ENCODE peak calls at places on chromosomes 6 and 20, in seven cellular contexts. One of them, this sample, is unnamed.
A peak's percentile ranks its signal among the peaks of the same experiment; 100 is the strongest.

GRCh38 chr6:134223761-134224445 is 94.0 kb downstream of the SGK1 start:
- DNase-seq in GM12878: no peak
- DNase-seq in SK-N-SH: no peak
- DNase-seq in HCT116: no peak
- DNase-seq in K562: no peak
- DNase-seq in H1: no peak
- DNase-seq in HepG2: no peak
- DNase-seq in this sample: no peak

GRCh38 chr6:22102671-22103070 is 194.2 kb downstream of the PRL start:
- DNase-seq in GM12878: peak; percentile 68
- DNase-seq in SK-N-SH: no peak
- DNase-seq in HCT116: no peak
- DNase-seq in K562: no peak
- DNase-seq in H1: no peak
- DNase-seq in HepG2: no peak
- DNase-seq in this sample: no peak

GRCh38 chr6:97459535-97459934 is 176.5 kb upstream of the MMS22L start:
- DNase-seq in GM12878: no peak
- DNase-seq in SK-N-SH: no peak
- DNase-seq in HCT116: no peak
- DNase-seq in K562: no peak
- DNase-seq in H1: no peak
- DNase-seq in HepG2: no peak
- DNase-seq in this sample: no peak

GRCh38 chr6:156379946-156380707 is 397.1 kb upstream of the ARID1B start:
- DNase-seq in GM12878: no peak
- DNase-seq in SK-N-SH: peak; percentile 52
- DNase-seq in HCT116: peak; percentile 10
- DNase-seq in K562: no peak
- DNase-seq in H1: no peak
- DNase-seq in HepG2: no peak
- DNase-seq in this sample: no peak

GRCh38 chr6:116941727-116942126 is 64.7 kb downstream of the RFX6 start:
- DNase-seq in GM12878: no peak
- DNase-seq in SK-N-SH: no peak
- DNase-seq in HCT116: no peak
- DNase-seq in K562: no peak
- DNase-seq in H1: no peak
- DNase-seq in HepG2: no peak
- DNase-seq in this sample: no peak

GRCh38 chr20:2244993-2245392 is 50.8 kb upstream of the TGM3 start:
- DNase-seq in GM12878: no peak
- DNase-seq in SK-N-SH: peak; percentile 19
- DNase-seq in HCT116: no peak
- DNase-seq in K562: no peak
- DNase-seq in H1: no peak
- DNase-seq in HepG2: no peak
- DNase-seq in this sample: no peak

GRCh38 chr6:108667984-108668383 is 107.3 kb downstream of the FOXO3 start:
- DNase-seq in GM12878: no peak
- DNase-seq in SK-N-SH: no peak
- DNase-seq in HCT116: no peak
- DNase-seq in K562: no peak
- DNase-seq in H1: no peak
- DNase-seq in HepG2: no peak
- DNase-seq in this sample: no peak

GRCh38 chr6:142944126-142945066 is 580 bp downstream of the HIVEP2 start:
- DNase-seq in GM12878: no peak
- DNase-seq in SK-N-SH: peak; percentile 83
- DNase-seq in HCT116: peak; percentile 52
- DNase-seq in K562: peak; percentile 53
- DNase-seq in H1: peak; percentile 83
- DNase-seq in HepG2: peak; percentile 79
- DNase-seq in this sample: peak; percentile 38

GRCh38 chr6:129593233-129593564 is 116.8 kb downstream of the ARHGAP18 start:
- DNase-seq in GM12878: no peak
- DNase-seq in SK-N-SH: no peak
- DNase-seq in HCT116: no peak
- DNase-seq in K562: no peak
- DNase-seq in H1: no peak
- DNase-seq in HepG2: peak; percentile 72
- DNase-seq in this sample: no peak

GRCh38 chr6:48615041-48615440 is 504.0 kb upstream of the PTCHD4 start:
- DNase-seq in GM12878: no peak
- DNase-seq in SK-N-SH: no peak
- DNase-seq in HCT116: no peak
- DNase-seq in K562: no peak
- DNase-seq in H1: no peak
- DNase-seq in HepG2: no peak
- DNase-seq in this sample: no peak

GRCh38 chr20:48823476-48823875 is 4.3 kb downstream of the PREX1 start:
- DNase-seq in GM12878: no peak
- DNase-seq in SK-N-SH: no peak
- DNase-seq in HCT116: no peak
- DNase-seq in K562: no peak
- DNase-seq in H1: no peak
- DNase-seq in HepG2: no peak
- DNase-seq in this sample: no peak

GRCh38 chr6:168968228-168968627 is 285.4 kb downstream of the THBS2 start:
- DNase-seq in GM12878: no peak
- DNase-seq in SK-N-SH: no peak
- DNase-seq in HCT116: no peak
- DNase-seq in K562: no peak
- DNase-seq in H1: no peak
- DNase-seq in HepG2: peak; percentile 44
- DNase-seq in this sample: no peak

GRCh38 chr6:7515363-7515762 is 26.1 kb upstream of the DSP start:
- DNase-seq in GM12878: no peak
- DNase-seq in SK-N-SH: no peak
- DNase-seq in HCT116: no peak
- DNase-seq in K562: no peak
- DNase-seq in H1: no peak
- DNase-seq in HepG2: no peak
- DNase-seq in this sample: no peak

GRCh38 chr6:98833101-98834059 is 994 bp upstream of the POU3F2 start:
- DNase-seq in GM12878: no peak
- DNase-seq in SK-N-SH: peak; percentile 80
- DNase-seq in HCT116: no peak
- DNase-seq in K562: no peak
- DNase-seq in H1: peak; percentile 71
- DNase-seq in HepG2: no peak
- DNase-seq in this sample: no peak

GRCh38 chr6:158781692-158782373 is 37.3 kb downstream of the EZR start:
- DNase-seq in GM12878: no peak
- DNase-seq in SK-N-SH: no peak
- DNase-seq in HCT116: no peak
- DNase-seq in K562: no peak
- DNase-seq in H1: no peak
- DNase-seq in HepG2: no peak
- DNase-seq in this sample: no peak

GRCh38 chr6:111824608-111825337 is 48.5 kb downstream of the FYN start:
- DNase-seq in GM12878: no peak
- DNase-seq in SK-N-SH: no peak
- DNase-seq in HCT116: no peak
- DNase-seq in K562: no peak
- DNase-seq in H1: no peak
- DNase-seq in HepG2: no peak
- DNase-seq in this sample: no peak

GRCh38 chr6:136923116-136923953 is 1.2 kb downstream of the SLC35D3 start:
- DNase-seq in GM12878: no peak
- DNase-seq in SK-N-SH: peak; percentile 58
- DNase-seq in HCT116: no peak
- DNase-seq in K562: no peak
- DNase-seq in H1: peak; percentile 62
- DNase-seq in HepG2: no peak
- DNase-seq in this sample: no peak

GRCh38 chr6:158406736-158407135 is 94.5 kb downstream of the TULP4 start:
- DNase-seq in GM12878: no peak
- DNase-seq in SK-N-SH: no peak
- DNase-seq in HCT116: no peak
- DNase-seq in K562: no peak
- DNase-seq in H1: no peak
- DNase-seq in HepG2: no peak
- DNase-seq in this sample: no peak

GRCh38 chr6:123276439-123277045 is 280.5 kb downstream of the CLVS2 start:
- DNase-seq in GM12878: no peak
- DNase-seq in SK-N-SH: no peak
- DNase-seq in HCT116: no peak
- DNase-seq in K562: peak; percentile 13
- DNase-seq in H1: no peak
- DNase-seq in HepG2: no peak
- DNase-seq in this sample: no peak

GRCh38 chr6:54214286-54214685 is 94.0 kb upstream of the TINAG start:
- DNase-seq in GM12878: no peak
- DNase-seq in SK-N-SH: no peak
- DNase-seq in HCT116: no peak
- DNase-seq in K562: no peak
- DNase-seq in H1: no peak
- DNase-seq in HepG2: no peak
- DNase-seq in this sample: no peak

GRCh38 chr6:155247618-155248017 is 16.2 kb upstream of the CLDN20 start:
- DNase-seq in GM12878: no peak
- DNase-seq in SK-N-SH: no peak
- DNase-seq in HCT116: no peak
- DNase-seq in K562: no peak
- DNase-seq in H1: no peak
- DNase-seq in HepG2: no peak
- DNase-seq in this sample: no peak

GRCh38 chr6:16276991-16277981 is 38.9 kb downstream of the GMPR start:
- DNase-seq in GM12878: no peak
- DNase-seq in SK-N-SH: peak; percentile 33
- DNase-seq in HCT116: peak; percentile 83
- DNase-seq in K562: peak; percentile 93
- DNase-seq in H1: peak; percentile 76
- DNase-seq in HepG2: peak; percentile 85
- DNase-seq in this sample: peak; percentile 75
- TF ChIP-seq JUND in GM12878: no peak
- TF ChIP-seq JUND in SK-N-SH: peak; percentile 77
- TF ChIP-seq JUND in HCT116: peak; percentile 78
- TF ChIP-seq JUND in K562: peak; percentile 98
- TF ChIP-seq JUND in H1: peak; percentile 78
- TF ChIP-seq JUND in HepG2: peak; percentile 46
- TF ChIP-seq JUND in this sample: no peak

GRCh38 chr6:77040566-77041195 is 422.6 kb downstream of the HTR1B start:
- DNase-seq in GM12878: no peak
- DNase-seq in SK-N-SH: no peak
- DNase-seq in HCT116: no peak
- DNase-seq in K562: no peak
- DNase-seq in H1: no peak
- DNase-seq in HepG2: no peak
- DNase-seq in this sample: no peak

GRCh38 chr6:77038801-77039200 is 424.5 kb downstream of the HTR1B start:
- DNase-seq in GM12878: no peak
- DNase-seq in SK-N-SH: no peak
- DNase-seq in HCT116: no peak
- DNase-seq in K562: no peak
- DNase-seq in H1: no peak
- DNase-seq in HepG2: no peak
- DNase-seq in this sample: no peak

GRCh38 chr6:77034161-77034560 is 429.1 kb downstream of the HTR1B start:
- DNase-seq in GM12878: no peak
- DNase-seq in SK-N-SH: no peak
- DNase-seq in HCT116: no peak
- DNase-seq in K562: no peak
- DNase-seq in H1: no peak
- DNase-seq in HepG2: no peak
- DNase-seq in this sample: no peak

GRCh38 chr6:77037439-77037838 is 425.9 kb downstream of the HTR1B start:
- DNase-seq in GM12878: no peak
- DNase-seq in SK-N-SH: no peak
- DNase-seq in HCT116: no peak
- DNase-seq in K562: no peak
- DNase-seq in H1: no peak
- DNase-seq in HepG2: no peak
- DNase-seq in this sample: no peak

DNA sequence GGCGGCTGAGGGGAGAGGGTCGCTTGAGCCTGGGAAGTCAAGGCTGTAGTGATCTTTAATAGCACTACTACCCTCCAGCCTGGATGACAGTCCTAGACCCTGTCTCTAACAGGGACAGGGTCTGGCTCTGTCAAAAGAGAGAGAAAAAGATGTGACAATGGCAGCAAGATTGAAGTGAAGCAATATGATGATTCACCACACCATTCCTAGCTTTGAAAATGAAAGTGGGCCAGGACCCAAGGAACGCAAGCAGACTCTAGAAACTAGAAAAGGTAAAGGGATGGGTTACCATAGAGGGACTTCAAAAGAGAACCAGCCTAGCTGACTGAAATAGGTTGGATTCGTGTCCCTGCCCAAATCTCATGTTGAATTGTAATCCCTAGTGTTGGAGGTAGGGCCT is 426.9 kb downstream of the HTR1B start:
- DNase-seq in GM12878: no peak
- DNase-seq in SK-N-SH: no peak
- DNase-seq in HCT116: no peak
- DNase-seq in K562: no peak
- DNase-seq in H1: no peak
- DNase-seq in HepG2: no peak
- DNase-seq in this sample: no peak
- TF ChIP-seq JUND in GM12878: no peak
- TF ChIP-seq JUND in SK-N-SH: no peak
- TF ChIP-seq JUND in HCT116: no peak
- TF ChIP-seq JUND in K562: no peak
- TF ChIP-seq JUND in H1: no peak
- TF ChIP-seq JUND in HepG2: no peak
- TF ChIP-seq JUND in this sample: no peak

GRCh38 chr6:392441-393390 is 1.2 kb downstream of the IRF4 start:
- DNase-seq in GM12878: no peak
- DNase-seq in SK-N-SH: no peak
- DNase-seq in HCT116: no peak
- DNase-seq in K562: no peak
- DNase-seq in H1: peak; percentile 80
- DNase-seq in HepG2: no peak
- DNase-seq in this sample: no peak
- TF ChIP-seq JUND in GM12878: no peak
- TF ChIP-seq JUND in SK-N-SH: no peak
- TF ChIP-seq JUND in HCT116: no peak
- TF ChIP-seq JUND in K562: no peak
- TF ChIP-seq JUND in H1: no peak
- TF ChIP-seq JUND in HepG2: no peak
- TF ChIP-seq JUND in this sample: no peak

GRCh38 chr6:125857846-125858245 is 67.1 kb downstream of the NCOA7 start:
- DNase-seq in GM12878: no peak
- DNase-seq in SK-N-SH: no peak
- DNase-seq in HCT116: no peak
- DNase-seq in K562: no peak
- DNase-seq in H1: no peak
- DNase-seq in HepG2: no peak
- DNase-seq in this sample: no peak

GRCh38 chr6:125863023-125863422 is 72.3 kb downstream of the NCOA7 start:
- DNase-seq in GM12878: no peak
- DNase-seq in SK-N-SH: no peak
- DNase-seq in HCT116: no peak
- DNase-seq in K562: no peak
- DNase-seq in H1: no peak
- DNase-seq in HepG2: no peak
- DNase-seq in this sample: no peak

GRCh38 chr6:125855783-125856182 is 65.0 kb downstream of the NCOA7 start:
- DNase-seq in GM12878: no peak
- DNase-seq in SK-N-SH: no peak
- DNase-seq in HCT116: no peak
- DNase-seq in K562: no peak
- DNase-seq in H1: no peak
- DNase-seq in HepG2: no peak
- DNase-seq in this sample: no peak

GRCh38 chr6:125858427-125859320 is 67.9 kb downstream of the NCOA7 start:
- DNase-seq in GM12878: no peak
- DNase-seq in SK-N-SH: peak; percentile 33
- DNase-seq in HCT116: peak; percentile 42
- DNase-seq in K562: peak; percentile 40
- DNase-seq in H1: peak; percentile 68
- DNase-seq in HepG2: peak; percentile 80
- DNase-seq in this sample: peak; percentile 86

GRCh38 chr6:125859691-125860210 is 69.0 kb downstream of the NCOA7 start:
- DNase-seq in GM12878: no peak
- DNase-seq in SK-N-SH: no peak
- DNase-seq in HCT116: no peak
- DNase-seq in K562: no peak
- DNase-seq in H1: no peak
- DNase-seq in HepG2: no peak
- DNase-seq in this sample: no peak
- TF ChIP-seq JUND in GM12878: no peak
- TF ChIP-seq JUND in SK-N-SH: no peak
- TF ChIP-seq JUND in HCT116: no peak
- TF ChIP-seq JUND in K562: no peak
- TF ChIP-seq JUND in H1: no peak
- TF ChIP-seq JUND in HepG2: no peak
- TF ChIP-seq JUND in this sample: no peak